ENCODE peak calls at places on chromosomes 1 and 21, in four cellular contexts. X is A549, C is GM12878, L is HepG2. S is an unnamed sample.

GRCh38 chr1:194338241-194338948 is 1152.0 kb upstream of the B3GALT2 start:
- DNase-seq in X (no peak), C (no peak), L (no peak), S (no peak)

GRCh38 chr1:8876099-8876496 is 2.4 kb downstream of the ENO1 start:
- DNase-seq in X (no peak), C (no peak), L (no peak), S (no peak)

GRCh38 chr1:196403803-196404690 is 204.2 kb downstream of the KCNT2 start:
- DNase-seq in X (no peak), C (no peak), L (no peak), S (no peak)

GRCh38 chr1:20290624-20291597 is at the start of gene VWA5B1:
- DNase-seq in X (no peak), C (no peak), L (no peak), S (peak; percentile 78)

GRCh38 chr1:29752141-29752540 is 515.8 kb downstream of the PTPRU start:
- DNase-seq in X (no peak), C (no peak), L (no peak), S (no peak)

GRCh38 chr1:241639040-241639652 is 1.0 kb downstream of the CHML start:
- DNase-seq in X (no peak), C (no peak), L (no peak), S (no peak)

GRCh38 chr1:38044224-38045215 is 2.1 kb downstream of the POU3F1 start:
- DNase-seq in X (no peak), C (no peak), L (no peak), S (no peak)

GRCh38 chr21:36478207-36478701 is 1.7 kb downstream of the CLDN14 start:
- DNase-seq in X (peak; percentile 73), C (no peak), L (no peak), S (no peak)

GRCh38 chr21:38725196-38726157 is 80.3 kb upstream of the ETS2 start:
- DNase-seq in X (no peak), C (no peak), L (no peak), S (no peak)

GRCh38 chr1:27630859-27631491 is 4.0 kb downstream of the FGR start:
- DNase-seq in X (no peak), C (peak; percentile 91), L (no peak), S (no peak)

GRCh38 chr1:221117133-221117532 is 237.9 kb downstream of the HLX start:
- DNase-seq in X (no peak), C (no peak), L (no peak), S (no peak)
- TF ChIP-seq PBX3 in X (no peak), C (no peak), L (no peak), S (no peak)

GRCh38 chr1:179208681-179209477 is 20.6 kb downstream of the ABL2 start:
- DNase-seq in X (no peak), C (no peak), L (no peak), S (no peak)

GRCh38 chr1:179205284-179205683 is 24.2 kb downstream of the ABL2 start:
- DNase-seq in X (no peak), C (no peak), L (no peak), S (no peak)

DNA sequence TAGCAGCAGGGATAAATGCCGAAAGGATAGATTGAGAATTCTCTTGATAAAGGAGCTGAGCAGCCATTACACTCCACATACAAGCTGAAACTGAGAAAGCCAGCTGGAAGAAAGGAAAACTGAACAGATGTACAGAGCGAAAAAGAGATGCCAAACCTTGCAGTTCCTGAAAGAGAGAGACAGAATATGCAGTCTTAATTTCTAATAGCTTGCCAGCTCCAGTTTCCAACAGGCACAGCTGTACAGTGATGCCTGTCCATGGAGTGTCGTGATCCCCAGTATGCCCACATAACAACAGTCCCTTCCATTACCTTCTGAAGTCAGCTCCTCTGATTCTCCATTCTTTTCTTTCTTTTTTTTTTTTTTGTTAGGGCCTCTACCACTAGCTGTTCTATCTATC is 22.7 kb downstream of the ABL2 start:
- DNase-seq in X (no peak), C (no peak), L (no peak), S (no peak)
- TF ChIP-seq PBX3 in X (no peak), C (no peak), L (no peak), S (no peak)

DNA sequence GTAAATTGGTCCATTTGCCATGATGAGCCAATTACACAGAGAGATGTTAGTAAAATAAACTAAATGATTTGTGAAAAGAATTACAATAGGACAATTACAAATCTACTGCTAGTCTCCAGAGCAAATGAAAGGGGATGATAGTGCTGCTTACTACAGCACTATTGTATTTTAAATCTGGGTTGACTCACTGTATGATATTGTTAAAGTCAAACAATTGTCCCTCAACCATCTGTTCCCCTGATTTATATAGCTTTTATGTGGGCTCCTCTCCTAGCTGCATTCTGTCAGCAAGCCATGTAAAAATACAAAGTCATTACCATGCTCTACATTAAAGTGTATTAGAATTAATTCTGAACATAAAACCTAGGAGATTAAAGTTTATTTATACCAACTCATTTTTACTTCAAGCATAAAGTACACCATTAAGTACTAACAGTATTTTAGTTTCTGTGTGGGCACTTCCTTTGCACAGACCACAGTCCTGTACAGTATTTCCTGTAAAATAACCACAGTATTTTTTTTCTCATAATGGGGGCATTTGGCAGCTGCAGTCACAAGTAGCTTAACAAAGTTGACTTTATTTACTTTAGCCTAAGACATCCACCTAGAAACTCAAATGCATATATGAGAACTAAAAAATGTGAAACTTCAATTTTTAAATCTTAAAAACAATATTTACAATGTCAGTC is 135.8 kb downstream of the VAV3 start:
- DNase-seq in X (no peak), C (peak; percentile 8), L (no peak), S (no peak)
- TF ChIP-seq PBX3 in X (no peak), C (no peak), L (no peak), S (no peak)

GRCh38 chr1:21926814-21927530 is 10.1 kb downstream of the HSPG2 start:
- DNase-seq in X (no peak), C (no peak), L (no peak), S (no peak)

GRCh38 chr1:21927531-21928237 is 9.4 kb downstream of the HSPG2 start:
- DNase-seq in X (no peak), C (no peak), L (peak; percentile 79), S (no peak)

GRCh38 chr1:21925334-21925940 is 11.7 kb downstream of the HSPG2 start:
- DNase-seq in X (no peak), C (no peak), L (no peak), S (peak; percentile 38)

GRCh38 chr1:21924503-21925005 is 12.6 kb downstream of the HSPG2 start:
- DNase-seq in X (no peak), C (no peak), L (no peak), S (no peak)

GRCh38 chr1:21926065-21926464 is 11.0 kb downstream of the HSPG2 start:
- DNase-seq in X (no peak), C (no peak), L (no peak), S (no peak)
- TF ChIP-seq PBX3 in X (no peak), C (no peak), L (no peak), S (no peak)

GRCh38 chr1:168498159-168498609 is 45.6 kb downstream of the XCL2 start:
- DNase-seq in X (no peak), C (no peak), L (no peak), S (no peak)

GRCh38 chr1:168497376-168497952 is 46.3 kb downstream of the XCL2 start:
- DNase-seq in X (no peak), C (no peak), L (peak; percentile 57), S (no peak)

GRCh38 chr1:168504064-168504837 is 39.5 kb downstream of the XCL2 start:
- DNase-seq in X (no peak), C (peak; percentile 60), L (no peak), S (no peak)

DNA sequence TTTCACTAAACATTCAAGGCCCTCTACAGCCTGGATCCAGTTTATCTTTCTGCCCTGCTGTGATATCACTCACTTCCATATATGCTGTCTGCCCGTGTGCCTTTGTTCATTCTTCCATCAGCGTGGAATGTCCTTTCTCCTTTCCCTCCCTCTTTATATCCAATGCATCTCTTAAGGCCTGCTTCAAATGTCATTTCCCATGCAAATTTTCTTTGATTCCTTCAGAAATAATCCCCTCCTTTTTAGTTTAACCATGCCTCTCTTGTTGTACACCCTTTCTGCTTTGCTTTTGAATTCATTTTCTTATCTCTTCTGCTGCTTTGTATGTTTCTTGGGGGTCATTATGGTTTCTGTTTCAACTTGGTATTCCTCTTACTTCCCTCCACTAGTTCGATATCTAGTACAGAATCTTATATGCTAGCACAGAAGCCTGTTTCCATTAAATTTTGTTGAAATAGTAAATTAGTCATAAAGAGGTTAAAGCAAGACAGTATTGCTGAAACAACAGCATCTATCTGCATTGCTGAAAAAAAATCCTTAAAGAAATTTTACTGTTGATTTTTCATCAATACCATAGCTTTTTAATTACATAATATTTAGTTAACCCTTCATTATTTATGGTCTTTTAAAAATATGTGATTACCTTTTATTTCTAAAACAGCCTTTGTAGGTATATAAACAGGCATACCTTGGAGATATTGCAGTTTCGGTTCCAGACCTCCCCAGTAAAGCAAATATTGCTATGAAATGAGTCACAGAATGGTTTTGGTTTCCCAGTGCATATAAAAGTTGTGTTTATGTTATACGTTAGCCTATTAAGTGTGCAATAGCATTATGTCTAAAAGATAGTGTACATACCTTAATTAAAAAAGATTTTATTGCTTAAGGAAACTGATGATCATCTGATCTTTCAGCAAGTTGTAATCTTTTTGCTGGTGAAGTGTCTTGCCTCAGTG is 44.4 kb downstream of the XCL2 start:
- DNase-seq in X (no peak), C (no peak), L (no peak), S (no peak)
- TF ChIP-seq PBX3 in X (no peak), C (no peak), L (no peak), S (no peak)

GRCh38 chr21:41260428-41260827 is 56.2 kb upstream of the FAM3B start:
- DNase-seq in X (no peak), C (no peak), L (no peak), S (no peak)

GRCh38 chr21:41258617-41259016 is 58.0 kb upstream of the FAM3B start:
- DNase-seq in X (no peak), C (no peak), L (no peak), S (no peak)

GRCh38 chr21:41255190-41255589 is 61.4 kb upstream of the FAM3B start:
- DNase-seq in X (no peak), C (no peak), L (no peak), S (no peak)

GRCh38 chr21:41254090-41254700 is 62.4 kb upstream of the FAM3B start:
- DNase-seq in X (no peak), C (no peak), L (no peak), S (no peak)

GRCh38 chr21:41256771-41257702 is 59.6 kb upstream of the FAM3B start:
- DNase-seq in X (no peak), C (no peak), L (no peak), S (no peak)
- TF ChIP-seq PBX3 in X (no peak), C (no peak), L (no peak), S (no peak)